ENCODE peak calls at places on chromosomes 6 and 20, in six cellular contexts. C is NB4; V is stimulated activated CD4-positive, alpha-beta T cell treated with anti-CD3 and anti-CD28 coated beads, Interleukin-15, amount 100 ng/mL, for 24 hours; A is T-helper 22 cell; D is brain microvascular endothelial cell; M is GOT3. T is an unnamed sample.
A peak's percentile ranks its signal among the peaks of the same experiment; 100 is the strongest.

GRCh38 chr6:85917522-85917921 is 274.8 kb upstream of the SYNCRIP start:
- DNase-seq in C (no peak), V (no peak), A (no peak), D (no peak), M (no peak), T (no peak)

GRCh38 chr6:41561386-41561785 is 15.2 kb downstream of the FOXP4 start:
- DNase-seq in C (no peak), V (no peak), A (no peak), D (no peak), M (no peak), T (peak; percentile 79)

GRCh38 chr6:159008656-159009288 is 8.8 kb upstream of the RSPH3 start:
- DNase-seq in C (peak; percentile 66), V (no peak), A (no peak), D (no peak), M (no peak), T (peak; percentile 47)

GRCh38 chr6:148972481-148972880 is 225.7 kb downstream of the UST start:
- DNase-seq in C (peak; percentile 12), V (peak; percentile 57), A (peak; percentile 17), D (no peak), M (no peak), T (peak; percentile 95)

GRCh38 chr20:32155017-32155965 is 45.8 kb downstream of the TM9SF4 start:
- DNase-seq in C (peak; percentile 95), V (peak; percentile 30), A (no peak), D (peak; percentile 72), M (peak; percentile 71), T (peak; percentile 68)

GRCh38 chr6:166611631-166612030 is 15.4 kb downstream of the RPS6KA2 start:
- DNase-seq in C (no peak), V (no peak), A (no peak), D (no peak), M (no peak), T (no peak)

GRCh38 chr20:16710781-16711180 is 19.0 kb upstream of the SNRPB2 start:
- DNase-seq in C (peak; percentile 25), V (no peak), A (no peak), D (no peak), M (no peak), T (no peak)

GRCh38 chr6:125611573-125612399 is 137.6 kb upstream of the HEY2 start:
- DNase-seq in C (no peak), V (no peak), A (no peak), D (peak; percentile 82), M (no peak), T (peak; percentile 93)

GRCh38 chr6:127516676-127517273 is 2.4 kb downstream of the MTCL3 start:
- DNase-seq in C (peak; percentile 54), V (peak; percentile 68), A (peak; percentile 15), D (peak; percentile 75), M (no peak), T (peak; percentile 90)

GRCh38 chr6:169416249-169416648 is 162.6 kb upstream of the THBS2 start:
- DNase-seq in C (no peak), V (no peak), A (no peak), D (no peak), M (no peak), T (no peak)